ENCODE peak calls at places on chromosomes 5 and 9, in four cellular contexts. T is NCI-H1417, W is mesothelial cell of epicardium, E is Daoy. V is an unnamed sample.

GRCh38 chr5:109958082-109958481 is 268.4 kb downstream of the MAN2A1 start:
- DNase-seq in E (no peak), T (no peak), W (no peak), V (no peak)

GRCh38 chr5:111735829-111736228 is 21.2 kb downstream of the NREP start:
- DNase-seq in W (no peak), E (peak; percentile 94), T (no peak), V (peak; percentile 84)

GRCh38 chr5:462051-462481 is 19.1 kb downstream of the EXOC3 start:
- DNase-seq in W (no peak), E (no peak), T (no peak), V (no peak)

GRCh38 chr9:3478549-3478953 is 47.2 kb downstream of the RFX3 start:
- DNase-seq in T (no peak), E (peak; percentile 10), W (no peak), V (peak; percentile 32)

GRCh38 chr5:133147411-133147810 is 95.6 kb downstream of the HSPA4 start:
- DNase-seq in E (peak; percentile 36), W (peak; percentile 42), T (no peak), V (no peak)

GRCh38 chr5:68515514-68515913 is 300.0 kb downstream of the PIK3R1 start:
- DNase-seq in T (no peak), E (no peak), W (no peak), V (no peak)

GRCh38 chr9:99253134-99253533 is 31.1 kb downstream of the SEC61B start:
- DNase-seq in E (no peak), W (no peak), T (no peak), V (no peak)

GRCh38 chr5:78964889-78965288 is 20.2 kb downstream of the ARSB start:
- DNase-seq in E (peak; percentile 58), T (peak; percentile 8), W (no peak), V (peak; percentile 64)

GRCh38 chr9:70551391-70551790 is 136.9 kb upstream of the KLF9 start:
- DNase-seq in T (no peak), E (no peak), W (no peak), V (no peak)

GRCh38 chr9:96136992-96137665 is 164.8 kb downstream of the HSD17B3 start:
- DNase-seq in E (peak; percentile 79), W (no peak), T (no peak), V (peak; percentile 92)

GRCh38 chr5:99169309-99169708 is 240.5 kb upstream of the CHD1 start:
- DNase-seq in W (no peak), T (peak; percentile 0), E (no peak), V (no peak)

GRCh38 chr9:81182421-81182820 is 506.9 kb downstream of the TLE1 start:
- DNase-seq in E (peak; percentile 17), T (no peak), W (no peak), V (peak; percentile 49)

GRCh38 chr9:136957901-136958300 is 5.8 kb downstream of the LCN12 start:
- DNase-seq in T (no peak), W (no peak), E (no peak), V (no peak)

GRCh38 chr9:81653240-81653639 is 36.1 kb downstream of the TLE1 start:
- DNase-seq in T (no peak), E (no peak), W (no peak), V (no peak)

GRCh38 chr9:96381696-96382095 is 1.8 kb downstream of the SLC35D2 start:
- DNase-seq in W (no peak), T (no peak), E (no peak), V (no peak)

GRCh38 chr5:57499262-57500050 is 16.8 kb upstream of the ACTBL2 start:
- DNase-seq in W (no peak), E (peak; percentile 88), T (peak; percentile 6), V (peak; percentile 49)

GRCh38 chr5:97629281-97629680 is 446.2 kb upstream of the RIOK2 start:
- DNase-seq in T (no peak), E (no peak), W (no peak), V (peak; percentile 89)

GRCh38 chr5:148806520-148806931 is 19.9 kb upstream of the ADRB2 start:
- DNase-seq in W (no peak), T (no peak), E (no peak), V (no peak)

GRCh38 chr9:136086213-136086881 is 8.7 kb downstream of the NACC2 start:
- DNase-seq in E (no peak), W (no peak), T (no peak), V (no peak)

GRCh38 chr5:114055318-114055788 is 306.5 kb upstream of the KCNN2 start:
- DNase-seq in T (peak; percentile 61), W (peak; percentile 81), E (peak; percentile 59), V (no peak)

GRCh38 chr9:3480353-3480655 is 45.5 kb downstream of the RFX3 start:
- DNase-seq in W (no peak), T (peak; percentile 28), E (no peak), V (no peak)

GRCh38 chr9:89701221-89701798 is 96.5 kb downstream of the GADD45G start:
- DNase-seq in E (no peak), T (no peak), W (no peak), V (no peak)

GRCh38 chr9:108105885-108106284 is 616.3 kb upstream of the KLF4 start:
- DNase-seq in T (no peak), E (no peak), W (no peak), V (no peak)

GRCh38 chr5:41629897-41630296 is 119.5 kb upstream of the PLCXD3 start:
- DNase-seq in T (peak; percentile 14), E (no peak), W (no peak), V (no peak)

GRCh38 chr5:40549611-40550010 is 130.1 kb upstream of the PTGER4 start:
- DNase-seq in E (no peak), T (no peak), W (no peak), V (no peak)

GRCh38 chr9:82535432-82535998 is 527.4 kb downstream of the RASEF start:
- DNase-seq in E (no peak), T (no peak), W (no peak), V (no peak)

GRCh38 chr9:20658677-20659473 is 25.2 kb upstream of the FOCAD start:
- DNase-seq in W (no peak), E (no peak), T (peak; percentile 28), V (no peak)

GRCh38 chr5:54275361-54275760 is 35.0 kb downstream of the ARL15 start:
- DNase-seq in W (no peak), E (peak; percentile 41), T (no peak), V (no peak)

GRCh38 chr5:127555826-127556225 is 38.4 kb downstream of the PRRC1 start:
- DNase-seq in W (no peak), T (no peak), E (no peak), V (no peak)

GRCh38 chr9:73577867-73578266 is 426.2 kb downstream of the ANXA1 start:
- DNase-seq in T (peak; percentile 84), W (peak; percentile 39), E (peak; percentile 73), V (peak; percentile 21)

GRCh38 chr5:180976518-180976917 is 12.1 kb upstream of the BTNL3 start:
- DNase-seq in W (no peak), T (no peak), E (no peak), V (no peak)